ENCODE peak calls at places on chromosomes 1 and 21, in five cellular contexts. One of them, this sample, is unnamed.

GRCh38 chr1:97063532-97063931 is 341.9 kb downstream of the PTBP2 start:
- DNase-seq in activated CD8-positive, alpha-beta T cell treated with anti-CD3 and anti-CD28 coated beads for 36 hours: no peak
- DNase-seq in spleen: no peak
- DNase-seq in cardiac muscle cell: no peak
- DNase-seq in endothelial cell: no peak
- DNase-seq in this sample: no peak

GRCh38 chr1:23473037-23473800 is 10.8 kb downstream of the ASAP3 start:
- DNase-seq in activated CD8-positive, alpha-beta T cell treated with anti-CD3 and anti-CD28 coated beads for 36 hours: no peak
- DNase-seq in spleen: no peak
- DNase-seq in cardiac muscle cell: no peak
- DNase-seq in endothelial cell: no peak
- DNase-seq in this sample: no peak

GRCh38 chr1:160748877-160749269 is 9.8 kb downstream of the SLAMF7 start:
- DNase-seq in activated CD8-positive, alpha-beta T cell treated with anti-CD3 and anti-CD28 coated beads for 36 hours: no peak
- DNase-seq in spleen: no peak
- DNase-seq in cardiac muscle cell: no peak
- DNase-seq in endothelial cell: no peak
- DNase-seq in this sample: no peak

GRCh38 chr21:42830456-42831455 is 48.6 kb downstream of the WDR4 start:
- DNase-seq in activated CD8-positive, alpha-beta T cell treated with anti-CD3 and anti-CD28 coated beads for 36 hours: peak
- DNase-seq in spleen: peak
- DNase-seq in cardiac muscle cell: no peak
- DNase-seq in endothelial cell: no peak
- DNase-seq in this sample: peak

GRCh38 chr1:174877208-174877673 is 122.5 kb upstream of the CACYBP start:
- DNase-seq in activated CD8-positive, alpha-beta T cell treated with anti-CD3 and anti-CD28 coated beads for 36 hours: no peak
- DNase-seq in spleen: no peak
- DNase-seq in cardiac muscle cell: no peak
- DNase-seq in endothelial cell: no peak
- DNase-seq in this sample: no peak

GRCh38 chr21:41406340-41406739 is 19.7 kb upstream of the MX1 start:
- DNase-seq in activated CD8-positive, alpha-beta T cell treated with anti-CD3 and anti-CD28 coated beads for 36 hours: no peak
- DNase-seq in spleen: no peak
- DNase-seq in cardiac muscle cell: no peak
- DNase-seq in endothelial cell: no peak
- DNase-seq in this sample: no peak

GRCh38 chr1:43464840-43465693 is 11.3 kb upstream of the HYI start:
- DNase-seq in activated CD8-positive, alpha-beta T cell treated with anti-CD3 and anti-CD28 coated beads for 36 hours: no peak
- DNase-seq in spleen: no peak
- DNase-seq in cardiac muscle cell: no peak
- DNase-seq in endothelial cell: no peak
- DNase-seq in this sample: no peak

GRCh38 chr1:2645776-2646175 is 13.0 kb upstream of the MMEL1 start:
- DNase-seq in activated CD8-positive, alpha-beta T cell treated with anti-CD3 and anti-CD28 coated beads for 36 hours: no peak
- DNase-seq in spleen: peak
- DNase-seq in cardiac muscle cell: no peak
- DNase-seq in endothelial cell: no peak
- DNase-seq in this sample: peak

GRCh38 chr1:203754455-203754864 is 10.5 kb upstream of the LAX1 start:
- DNase-seq in activated CD8-positive, alpha-beta T cell treated with anti-CD3 and anti-CD28 coated beads for 36 hours: peak
- DNase-seq in spleen: no peak
- DNase-seq in cardiac muscle cell: no peak
- DNase-seq in endothelial cell: no peak
- DNase-seq in this sample: no peak

GRCh38 chr1:58331156-58331555 is 215.4 kb downstream of the OMA1 start:
- DNase-seq in activated CD8-positive, alpha-beta T cell treated with anti-CD3 and anti-CD28 coated beads for 36 hours: no peak
- DNase-seq in spleen: no peak
- DNase-seq in cardiac muscle cell: no peak
- DNase-seq in endothelial cell: no peak
- DNase-seq in this sample: no peak

GRCh38 chr1:172870901-172871606 is 179.7 kb downstream of the TNFSF18 start:
- DNase-seq in activated CD8-positive, alpha-beta T cell treated with anti-CD3 and anti-CD28 coated beads for 36 hours: peak
- DNase-seq in spleen: no peak
- DNase-seq in cardiac muscle cell: no peak
- DNase-seq in endothelial cell: no peak
- DNase-seq in this sample: no peak

GRCh38 chr1:231177971-231178370 is 16.1 kb downstream of the TRIM67 start:
- DNase-seq in activated CD8-positive, alpha-beta T cell treated with anti-CD3 and anti-CD28 coated beads for 36 hours: no peak
- DNase-seq in spleen: no peak
- DNase-seq in cardiac muscle cell: no peak
- DNase-seq in endothelial cell: no peak
- DNase-seq in this sample: no peak

GRCh38 chr1:18950415-18951026 is 6.0 kb downstream of the IFFO2 start:
- DNase-seq in activated CD8-positive, alpha-beta T cell treated with anti-CD3 and anti-CD28 coated beads for 36 hours: peak
- DNase-seq in spleen: peak
- DNase-seq in cardiac muscle cell: no peak
- DNase-seq in endothelial cell: no peak
- DNase-seq in this sample: no peak

GRCh38 chr1:190353538-190354101 is 124.0 kb downstream of the BRINP3 start:
- DNase-seq in activated CD8-positive, alpha-beta T cell treated with anti-CD3 and anti-CD28 coated beads for 36 hours: no peak
- DNase-seq in spleen: no peak
- DNase-seq in cardiac muscle cell: no peak
- DNase-seq in endothelial cell: no peak
- DNase-seq in this sample: no peak

GRCh38 chr1:209065350-209065749 is 518.2 kb upstream of the CAMK1G start:
- DNase-seq in activated CD8-positive, alpha-beta T cell treated with anti-CD3 and anti-CD28 coated beads for 36 hours: no peak
- DNase-seq in spleen: no peak
- DNase-seq in cardiac muscle cell: no peak
- DNase-seq in endothelial cell: no peak
- DNase-seq in this sample: no peak

GRCh38 chr1:76998582-76999189 is 131.4 kb downstream of the ST6GALNAC5 start:
- DNase-seq in activated CD8-positive, alpha-beta T cell treated with anti-CD3 and anti-CD28 coated beads for 36 hours: no peak
- DNase-seq in spleen: no peak
- DNase-seq in cardiac muscle cell: no peak
- DNase-seq in endothelial cell: no peak
- DNase-seq in this sample: no peak

GRCh38 chr1:65050735-65051134 is 84.4 kb upstream of the JAK1 start:
- DNase-seq in activated CD8-positive, alpha-beta T cell treated with anti-CD3 and anti-CD28 coated beads for 36 hours: no peak
- DNase-seq in spleen: no peak
- DNase-seq in cardiac muscle cell: no peak
- DNase-seq in endothelial cell: no peak
- DNase-seq in this sample: no peak

DNA sequence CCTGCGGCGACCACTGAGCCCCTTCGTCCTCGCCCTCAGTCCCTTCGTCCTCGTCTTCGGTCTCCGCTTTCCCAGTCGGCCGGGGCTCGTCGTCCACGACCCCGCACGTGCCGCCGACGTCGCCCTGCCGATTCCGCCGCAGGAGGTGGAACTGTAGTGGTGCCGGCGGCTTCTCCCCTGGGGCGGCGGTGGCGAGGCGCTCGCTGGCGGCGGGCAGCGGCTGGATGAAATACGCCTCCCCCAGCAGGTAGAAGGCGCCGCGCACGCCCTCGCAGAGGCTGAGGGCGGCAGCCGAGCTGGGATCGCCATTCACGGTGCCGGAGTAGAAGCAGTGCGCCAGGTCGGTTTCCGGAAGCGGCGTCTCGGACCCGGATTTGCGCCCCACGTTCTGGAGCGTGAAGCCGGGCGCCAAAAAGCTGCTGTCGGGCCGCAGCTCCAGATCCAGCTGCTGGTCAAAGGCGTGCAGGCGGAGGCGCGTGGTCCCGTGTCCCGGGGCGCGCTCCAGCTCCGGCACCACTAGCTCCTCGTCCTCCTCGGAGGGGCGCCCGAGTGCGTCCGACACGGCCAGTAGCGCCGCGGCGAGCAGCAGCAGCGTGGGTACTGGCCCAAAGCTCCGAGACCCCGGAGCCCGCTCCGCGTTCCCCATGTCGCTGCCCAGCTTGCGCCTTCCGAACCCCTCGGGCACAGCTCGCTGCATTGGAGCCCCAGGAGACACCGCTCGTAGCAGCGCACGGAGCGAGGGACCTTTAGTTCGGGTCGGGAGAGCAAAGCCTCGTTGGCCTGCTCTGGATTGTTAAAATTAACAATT is 747 bp downstream of the ADAMTS1 start:
- DNase-seq in activated CD8-positive, alpha-beta T cell treated with anti-CD3 and anti-CD28 coated beads for 36 hours: no peak
- DNase-seq in spleen: peak
- DNase-seq in cardiac muscle cell: peak
- DNase-seq in endothelial cell: peak
- DNase-seq in this sample: no peak
- TF ChIP-seq CTCF in activated CD8-positive, alpha-beta T cell treated with anti-CD3 and anti-CD28 coated beads for 36 hours: no peak
- TF ChIP-seq CTCF in spleen: no peak
- TF ChIP-seq CTCF in cardiac muscle cell: peak
- TF ChIP-seq CTCF in endothelial cell: no peak
- TF ChIP-seq CTCF in this sample: no peak

GRCh38 chr1:185670187-185670627 is 64.0 kb upstream of the HMCN1 start:
- DNase-seq in activated CD8-positive, alpha-beta T cell treated with anti-CD3 and anti-CD28 coated beads for 36 hours: peak
- DNase-seq in spleen: no peak
- DNase-seq in cardiac muscle cell: peak
- DNase-seq in endothelial cell: peak
- DNase-seq in this sample: no peak
- TF ChIP-seq CTCF in activated CD8-positive, alpha-beta T cell treated with anti-CD3 and anti-CD28 coated beads for 36 hours: peak
- TF ChIP-seq CTCF in spleen: peak
- TF ChIP-seq CTCF in cardiac muscle cell: peak
- TF ChIP-seq CTCF in endothelial cell: peak
- TF ChIP-seq CTCF in this sample: peak

DNA sequence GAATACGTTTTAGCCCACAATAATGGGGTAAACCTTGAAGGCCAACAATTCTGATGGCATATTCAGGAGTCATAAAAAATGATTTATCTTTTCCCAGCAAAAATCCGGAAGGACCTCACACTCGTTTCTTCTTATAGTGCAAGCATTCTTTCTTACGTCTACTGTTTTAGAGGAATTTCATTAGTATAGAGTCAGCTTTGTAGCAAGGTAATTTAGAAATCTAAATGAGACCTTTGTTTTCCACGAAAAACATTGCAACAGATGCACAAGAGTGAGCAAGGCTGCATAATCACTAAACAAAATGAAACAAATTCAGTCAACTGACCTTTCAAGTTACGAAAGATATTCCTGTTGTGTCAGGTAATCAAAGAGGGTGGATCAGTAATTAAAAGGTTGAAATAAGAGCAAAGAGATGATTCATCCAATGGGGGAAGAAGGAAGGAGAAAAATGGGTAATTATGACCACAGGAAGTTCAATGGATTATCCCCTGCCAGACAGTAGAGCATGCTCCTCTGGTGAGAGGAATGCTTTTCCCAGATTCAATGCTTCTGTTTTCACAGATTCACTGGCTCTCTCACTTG is 558 bp upstream of the CSDE1 start:
- DNase-seq in activated CD8-positive, alpha-beta T cell treated with anti-CD3 and anti-CD28 coated beads for 36 hours: no peak
- DNase-seq in spleen: no peak
- DNase-seq in cardiac muscle cell: no peak
- DNase-seq in endothelial cell: no peak
- DNase-seq in this sample: no peak
- TF ChIP-seq CTCF in activated CD8-positive, alpha-beta T cell treated with anti-CD3 and anti-CD28 coated beads for 36 hours: no peak
- TF ChIP-seq CTCF in spleen: peak
- TF ChIP-seq CTCF in cardiac muscle cell: no peak
- TF ChIP-seq CTCF in endothelial cell: peak
- TF ChIP-seq CTCF in this sample: peak

DNA sequence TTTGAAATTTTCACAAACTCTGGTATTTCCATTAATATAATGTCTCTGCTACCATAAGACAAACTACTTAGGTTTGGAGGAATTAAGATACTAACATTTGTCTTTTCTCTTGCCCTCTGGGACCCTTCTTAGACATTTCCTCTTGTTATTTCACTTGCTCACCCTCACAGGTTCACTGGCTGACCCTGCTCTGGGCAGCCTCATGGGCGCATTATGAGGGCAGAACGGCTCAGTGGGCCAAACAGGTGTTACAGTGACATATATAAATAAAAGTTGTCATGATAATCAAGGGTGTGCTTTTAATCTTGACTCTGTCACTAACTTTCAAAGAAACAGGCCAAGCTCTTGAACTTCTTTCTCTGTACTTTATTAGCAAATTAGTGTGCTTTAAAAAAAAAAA is 46.5 kb downstream of the ZNHIT6 start:
- DNase-seq in activated CD8-positive, alpha-beta T cell treated with anti-CD3 and anti-CD28 coated beads for 36 hours: no peak
- DNase-seq in spleen: no peak
- DNase-seq in cardiac muscle cell: peak
- DNase-seq in endothelial cell: no peak
- DNase-seq in this sample: no peak
- TF ChIP-seq CTCF in activated CD8-positive, alpha-beta T cell treated with anti-CD3 and anti-CD28 coated beads for 36 hours: no peak
- TF ChIP-seq CTCF in spleen: no peak
- TF ChIP-seq CTCF in cardiac muscle cell: no peak
- TF ChIP-seq CTCF in endothelial cell: no peak
- TF ChIP-seq CTCF in this sample: no peak

DNA sequence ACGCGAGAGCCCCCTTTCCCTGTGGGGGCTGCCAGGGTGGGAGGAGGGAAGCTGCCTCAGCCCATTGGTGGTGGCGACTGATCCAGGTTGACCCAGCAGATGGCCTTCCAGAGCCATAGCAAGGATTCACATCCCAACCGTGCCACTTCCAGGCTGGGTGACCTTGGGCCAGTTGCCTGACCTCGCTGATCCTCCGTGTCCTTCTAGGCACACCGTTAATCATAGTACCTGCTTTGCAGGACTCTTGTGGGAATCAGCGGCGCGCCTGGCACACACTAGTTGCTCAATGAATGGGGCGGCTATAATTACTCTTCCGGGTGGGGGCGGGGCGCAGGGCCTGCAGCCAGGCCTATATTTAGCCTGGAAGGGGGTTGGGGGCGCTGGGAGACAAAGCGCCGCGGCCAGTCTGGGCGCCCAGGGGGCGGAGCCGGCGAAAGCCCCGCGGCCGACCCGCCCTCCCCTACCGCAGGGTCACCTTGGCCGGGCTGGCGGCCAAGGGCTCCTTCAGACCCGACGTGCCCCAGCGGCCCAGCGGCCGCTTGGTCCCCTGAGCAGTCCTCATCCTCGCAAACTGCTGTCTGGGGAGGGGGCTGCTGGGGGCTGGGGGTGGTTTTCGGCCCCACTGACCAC is 5.1 kb downstream of the HSPB7 start:
- DNase-seq in activated CD8-positive, alpha-beta T cell treated with anti-CD3 and anti-CD28 coated beads for 36 hours: peak
- DNase-seq in spleen: no peak
- DNase-seq in cardiac muscle cell: peak
- DNase-seq in endothelial cell: no peak
- DNase-seq in this sample: peak
- TF ChIP-seq CTCF in activated CD8-positive, alpha-beta T cell treated with anti-CD3 and anti-CD28 coated beads for 36 hours: no peak
- TF ChIP-seq CTCF in spleen: no peak
- TF ChIP-seq CTCF in cardiac muscle cell: no peak
- TF ChIP-seq CTCF in endothelial cell: no peak
- TF ChIP-seq CTCF in this sample: peak

GRCh38 chr1:72557446-72558049 is 275.2 kb upstream of the NEGR1 start:
- DNase-seq in activated CD8-positive, alpha-beta T cell treated with anti-CD3 and anti-CD28 coated beads for 36 hours: no peak
- DNase-seq in spleen: no peak
- DNase-seq in cardiac muscle cell: peak
- DNase-seq in endothelial cell: peak
- DNase-seq in this sample: no peak
- TF ChIP-seq CTCF in activated CD8-positive, alpha-beta T cell treated with anti-CD3 and anti-CD28 coated beads for 36 hours: no peak
- TF ChIP-seq CTCF in spleen: no peak
- TF ChIP-seq CTCF in cardiac muscle cell: peak
- TF ChIP-seq CTCF in endothelial cell: no peak
- TF ChIP-seq CTCF in this sample: peak

DNA sequence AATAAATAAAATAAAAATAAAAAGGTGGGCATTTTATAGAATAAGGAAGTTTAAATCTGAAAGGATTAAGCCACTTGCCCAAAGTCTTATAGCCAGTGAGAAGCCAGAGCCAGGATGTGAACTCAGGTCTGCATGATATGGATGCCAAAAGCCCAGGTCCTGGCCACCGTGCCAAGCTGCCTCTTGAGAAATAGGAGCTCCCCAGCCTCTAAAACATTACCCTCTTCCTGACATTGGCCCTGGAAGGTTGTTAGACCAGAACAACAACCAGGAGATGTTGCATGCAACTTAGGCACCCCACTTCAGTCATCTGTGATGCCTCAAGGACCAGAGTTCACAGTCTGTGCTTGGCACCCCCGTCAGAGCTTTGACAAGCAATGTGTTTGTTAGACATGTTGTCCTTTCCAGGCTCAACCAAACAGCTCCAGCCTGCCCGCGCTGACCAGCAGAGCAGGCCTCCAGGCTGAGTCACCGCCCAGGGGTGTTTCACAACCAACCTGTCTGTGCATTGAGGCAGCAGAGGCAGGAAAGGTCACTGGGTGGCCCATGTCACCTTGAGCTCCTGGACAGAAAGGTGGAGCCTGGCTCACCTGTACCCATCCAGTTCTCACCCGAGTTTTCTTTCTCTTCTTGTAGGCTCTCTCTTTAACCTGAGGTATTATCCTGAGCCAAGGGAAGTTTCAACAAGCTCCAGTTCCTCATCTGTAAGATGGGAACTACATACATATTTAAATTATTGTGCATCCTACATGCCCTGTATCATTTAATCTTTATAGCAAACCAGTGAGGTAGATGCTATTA is 14.9 kb upstream of the MED18 start:
- DNase-seq in activated CD8-positive, alpha-beta T cell treated with anti-CD3 and anti-CD28 coated beads for 36 hours: no peak
- DNase-seq in spleen: peak
- DNase-seq in cardiac muscle cell: no peak
- DNase-seq in endothelial cell: no peak
- DNase-seq in this sample: no peak
- TF ChIP-seq CTCF in activated CD8-positive, alpha-beta T cell treated with anti-CD3 and anti-CD28 coated beads for 36 hours: no peak
- TF ChIP-seq CTCF in spleen: no peak
- TF ChIP-seq CTCF in cardiac muscle cell: no peak
- TF ChIP-seq CTCF in endothelial cell: no peak
- TF ChIP-seq CTCF in this sample: no peak

This sample was measured in chondrocyte.